ENCODE peak calls at places on chromosome 3, in five cellular contexts. J is activated CD4-positive, alpha-beta T cell treated with anti-CD3 and anti-CD28 coated beads, Interleukin-2, amount 10 ng/mL, durations not matched to agents 7 days and 5 days; F is stimulated activated CD4-positive, alpha-beta T cell treated with anti-CD3 and anti-CD28 coated beads, Interleukin-15, amount 100 ng/mL, for 1 hour; Z is NK-92 treated with Interleukin-12 subunit alpha and Interleukin-12 subunit beta, amount 100 ng/mL, for 24 hours; X is SK-MEL-5. H is an unnamed sample.

GRCh38 chr3:129892857-129893615 is 475 bp downstream of the TMCC1 start:
- DNase-seq in F (peak), J (peak), Z (peak), X (no peak), H (no peak)

GRCh38 chr3:113079532-113079931 is 88.7 kb downstream of the GTPBP8 start:
- DNase-seq in J (no peak), X (no peak), F (no peak), Z (no peak), H (no peak)

GRCh38 chr3:108150200-108150599 is 59.4 kb upstream of the CD47 start:
- DNase-seq in X (no peak), J (no peak), F (no peak), Z (no peak), H (no peak)

GRCh38 chr3:131020122-131020693 is 6.4 kb downstream of the ASTE1 start:
- DNase-seq in J (no peak), Z (no peak), F (no peak), X (no peak), H (no peak)

GRCh38 chr3:126261037-126261436 is 80.7 kb upstream of the ALDH1L1 start:
- DNase-seq in J (no peak), F (no peak), Z (peak), X (peak), H (no peak)

GRCh38 chr3:68876112-68876713 is 56.1 kb downstream of the TAFA4 start:
- DNase-seq in Z (no peak), X (peak), J (peak), F (no peak), H (no peak)

GRCh38 chr3:16090013-16090412 is 84.5 kb upstream of the GALNT15 start:
- DNase-seq in Z (no peak), X (no peak), J (no peak), F (no peak), H (no peak)

GRCh38 chr3:195182470-195182795 is 88.5 kb downstream of the XXYLT1 start:
- DNase-seq in Z (no peak), X (no peak), F (no peak), J (no peak), H (no peak)

GRCh38 chr3:49531218-49531617 is 23.1 kb upstream of the BSN start:
- DNase-seq in J (no peak), F (no peak), X (no peak), Z (no peak), H (no peak)

GRCh38 chr3:17707813-17708543 is 34.5 kb downstream of the TBC1D5 start:
- DNase-seq in X (no peak), J (no peak), F (no peak), Z (no peak), H (no peak)

GRCh38 chr3:132721479-132722164 is 587 bp downstream of the NPHP3 start:
- DNase-seq in F (no peak), Z (no peak), X (peak), J (peak), H (no peak)

GRCh38 chr3:105758451-105758850 is 110.4 kb downstream of the CBLB start:
- DNase-seq in J (no peak), Z (no peak), F (no peak), X (no peak), H (no peak)

GRCh38 chr3:79233431-79234060 is 534.3 kb downstream of the ROBO1 start:
- DNase-seq in F (no peak), J (no peak), X (no peak), Z (no peak), H (no peak)

GRCh38 chr3:15289661-15290060 is 42.7 kb downstream of the SH3BP5 start:
- DNase-seq in J (no peak), X (peak), Z (no peak), F (no peak), H (no peak)

GRCh38 chr3:9222956-9223639 is 26.3 kb downstream of the SRGAP3 start:
- DNase-seq in X (no peak), F (no peak), Z (no peak), J (no peak), H (no peak)

GRCh38 chr3:126971891-126972351 is 11.0 kb upstream of the PLXNA1 start:
- DNase-seq in F (no peak), Z (no peak), J (no peak), X (peak), H (no peak)

GRCh38 chr3:126307591-126308393 is 49.4 kb downstream of the KLF15 start:
- DNase-seq in J (no peak), X (no peak), F (no peak), Z (no peak), H (no peak)

GRCh38 chr3:72441284-72441994 is 406.8 kb downstream of the SHQ1 start:
- DNase-seq in J (no peak), Z (no peak), X (no peak), F (no peak), H (no peak)

GRCh38 chr3:43243590-43244587 is 42.5 kb upstream of the SNRK start:
- DNase-seq in J (peak), F (no peak), X (no peak), Z (no peak), H (no peak)

H was measured in cerebellar nuclear complex.